ENCODE peak calls at places on chromosomes 6 and 20, in ten cellular contexts. L, E, B, M, X, V, T, Z, C and J are unnamed samples.

GRCh38 chr20:48801197-48801596 is 26.6 kb downstream of the PREX1 start:
- DNase-seq in L (no peak), E (no peak), B (no peak), M (no peak), X (no peak), V (no peak), T (no peak), Z (no peak), C (no peak), J (no peak)

GRCh38 chr6:1482381-1483166 is 93.2 kb downstream of the FOXF2 start:
- DNase-seq in L (no peak), E (no peak), B (no peak), M (no peak), X (no peak), V (no peak), T (no peak), Z (no peak), C (no peak), J (no peak)

GRCh38 chr20:43409041-43409913 is 48.4 kb upstream of the SRSF6 start:
- DNase-seq in L (no peak), E (peak), B (no peak), M (no peak), X (peak), V (peak), T (peak), Z (peak), C (peak), J (no peak)

GRCh38 chr6:5827061-5828037 is 179.4 kb downstream of the NRN1 start:
- DNase-seq in L (no peak), E (no peak), B (no peak), M (no peak), X (no peak), V (no peak), T (no peak), Z (no peak), C (no peak), J (no peak)

GRCh38 chr6:40825085-40825484 is 213.9 kb downstream of the UNC5CL start:
- DNase-seq in L (no peak), E (no peak), B (no peak), M (no peak), X (no peak), V (no peak), T (no peak), Z (no peak), C (no peak), J (no peak)

GRCh38 chr6:8888468-8888867 is 453.1 kb upstream of the SLC35B3 start:
- DNase-seq in L (no peak), E (no peak), B (no peak), M (no peak), X (peak), V (no peak), T (peak), Z (no peak), C (no peak), J (no peak)

GRCh38 chr6:56595490-56596122 is 47.1 kb downstream of the DST start:
- DNase-seq in L (peak), E (no peak), B (no peak), M (no peak), X (peak), V (no peak), T (peak), Z (peak), C (peak), J (peak)

GRCh38 chr6:47277702-47278101 is 32.0 kb downstream of the TNFRSF21 start:
- DNase-seq in L (no peak), E (no peak), B (no peak), M (no peak), X (no peak), V (no peak), T (no peak), Z (no peak), C (no peak), J (no peak)

GRCh38 chr6:112562348-112563220 is 215.5 kb downstream of the RFPL4B start:
- DNase-seq in L (peak), E (no peak), B (no peak), M (no peak), X (no peak), V (no peak), T (peak), Z (no peak), C (peak), J (no peak)

GRCh38 chr6:100730581-100730980 is 150.5 kb downstream of the ASCC3 start:
- DNase-seq in L (no peak), E (no peak), B (no peak), M (no peak), X (no peak), V (no peak), T (peak), Z (no peak), C (no peak), J (no peak)

GRCh38 chr6:36499918-36500317 is 47.4 kb downstream of the STK38 start:
- DNase-seq in L (no peak), E (no peak), B (no peak), M (no peak), X (no peak), V (no peak), T (no peak), Z (no peak), C (peak), J (no peak)

GRCh38 chr20:58366866-58367265 is 22.2 kb upstream of the VAPB start:
- DNase-seq in L (no peak), E (no peak), B (no peak), M (no peak), X (no peak), V (no peak), T (no peak), Z (no peak), C (no peak), J (no peak)

GRCh38 chr6:34194770-34195169 is 41.9 kb upstream of the HMGA1 start:
- DNase-seq in L (no peak), E (no peak), B (no peak), M (no peak), X (peak), V (no peak), T (no peak), Z (no peak), C (no peak), J (no peak)

GRCh38 chr6:41653642-41654432 is 15.6 kb downstream of the MDFI start:
- DNase-seq in L (no peak), E (no peak), B (no peak), M (no peak), X (no peak), V (no peak), T (no peak), Z (no peak), C (no peak), J (no peak)

GRCh38 chr20:37564388-37565133 is 36.9 kb upstream of the BLCAP start:
- DNase-seq in L (peak), E (no peak), B (peak), M (peak), X (peak), V (no peak), T (peak), Z (peak), C (peak), J (no peak)

GRCh38 chr20:35828434-35828833 is 56.6 kb downstream of the PHF20 start:
- DNase-seq in L (no peak), E (no peak), B (peak), M (no peak), X (no peak), V (no peak), T (peak), Z (no peak), C (peak), J (no peak)

GRCh38 chr6:110877154-110877564 is 2.6 kb downstream of the AMD1 start:
- DNase-seq in L (no peak), E (no peak), B (no peak), M (no peak), X (no peak), V (no peak), T (peak), Z (no peak), C (peak), J (no peak)

GRCh38 chr6:69974193-69974592 is 107.8 kb downstream of the COL19A1 start:
- DNase-seq in L (no peak), E (no peak), B (peak), M (no peak), X (no peak), V (peak), T (peak), Z (no peak), C (no peak), J (peak)

GRCh38 chr6:30006170-30007131 is 54.6 kb upstream of the POLR1H start:
- DNase-seq in L (peak), E (no peak), B (peak), M (peak), X (peak), V (no peak), T (peak), Z (peak), C (no peak), J (no peak)

DNA sequence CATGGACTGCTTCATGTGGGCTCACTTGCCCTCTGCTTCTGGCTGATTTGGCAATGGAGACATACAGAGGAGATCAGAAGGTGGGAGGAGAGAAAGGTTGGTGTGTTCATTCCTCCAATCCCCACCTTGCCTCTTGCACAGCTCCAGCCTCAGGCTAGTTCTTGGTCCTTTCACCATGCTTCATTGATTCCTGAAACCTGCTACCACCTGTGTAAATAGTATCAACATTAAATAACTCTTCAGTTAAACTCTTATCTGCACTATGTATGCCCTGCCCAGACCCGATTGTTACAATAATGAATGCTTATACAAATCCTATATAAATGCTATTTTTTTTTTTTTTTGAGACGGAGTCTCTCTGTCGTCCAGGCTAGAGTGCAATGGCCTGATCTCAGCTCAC is 174.5 kb downstream of the CD83 start:
- DNase-seq in L (no peak), E (no peak), B (no peak), M (no peak), X (no peak), V (no peak), T (no peak), Z (peak), C (no peak), J (no peak)
- H3K4me3 ChIP-seq in L (no peak), E (no peak), B (no peak), M (no peak), X (no peak), V (no peak), T (no peak), Z (no peak), C (no peak), J (no peak)

DNA sequence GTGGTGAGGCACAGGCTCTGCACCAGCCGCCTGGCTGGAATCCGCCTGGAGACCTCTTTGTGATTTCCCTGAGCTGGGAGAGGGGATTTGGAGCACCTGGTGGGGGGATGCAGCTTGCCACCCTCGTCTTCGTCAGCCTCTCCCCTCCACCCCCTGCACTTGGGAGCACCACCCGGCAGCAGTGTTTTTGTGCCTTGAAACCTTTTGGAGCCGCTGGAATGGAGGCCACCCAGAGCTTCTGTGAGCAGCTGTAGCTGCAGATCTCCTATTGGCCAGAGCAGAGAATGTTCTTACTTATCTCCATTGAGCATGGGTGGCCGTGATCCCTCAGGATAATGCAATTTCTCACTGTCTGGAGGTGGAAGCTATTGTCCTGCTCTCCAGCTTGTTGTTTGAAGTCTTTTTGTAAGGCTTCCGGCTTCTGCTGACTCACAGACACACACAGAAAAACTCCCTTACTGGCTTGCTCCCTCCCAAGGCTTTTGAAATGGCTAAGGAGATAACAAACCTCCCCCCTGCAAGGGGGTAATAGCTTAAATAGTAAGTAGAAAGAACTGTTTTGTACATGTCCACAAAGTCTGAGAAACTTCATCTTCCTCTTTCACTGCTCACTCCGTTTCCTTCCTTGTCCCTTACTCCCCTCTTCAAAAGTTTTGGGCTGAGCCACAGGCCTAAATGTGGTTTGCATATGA is 271.2 kb downstream of the PRL start:
- DNase-seq in L (peak), E (peak), B (no peak), M (peak), X (peak), V (peak), T (peak), Z (no peak), C (peak), J (peak)
- H3K4me3 ChIP-seq in L (no peak), E (no peak), B (no peak), M (no peak), X (no peak), V (no peak), T (no peak), Z (no peak), C (no peak), J (no peak)

GRCh38 chr6:7136859-7137334 is 29.1 kb downstream of the RREB1 start:
- DNase-seq in L (no peak), E (no peak), B (no peak), M (no peak), X (no peak), V (no peak), T (no peak), Z (no peak), C (no peak), J (no peak)

GRCh38 chr6:7135755-7136154 is 28.0 kb downstream of the RREB1 start:
- DNase-seq in L (no peak), E (no peak), B (no peak), M (no peak), X (no peak), V (no peak), T (no peak), Z (no peak), C (no peak), J (no peak)

GRCh38 chr6:7138111-7138510 is 30.4 kb downstream of the RREB1 start:
- DNase-seq in L (no peak), E (no peak), B (no peak), M (no peak), X (no peak), V (no peak), T (no peak), Z (no peak), C (no peak), J (no peak)

GRCh38 chr6:7138921-7139358 is 31.2 kb downstream of the RREB1 start:
- DNase-seq in L (no peak), E (no peak), B (no peak), M (no peak), X (peak), V (no peak), T (no peak), Z (peak), C (no peak), J (no peak)

GRCh38 chr6:7137335-7138106 is 29.8 kb downstream of the RREB1 start:
- DNase-seq in L (no peak), E (no peak), B (peak), M (peak), X (peak), V (no peak), T (no peak), Z (no peak), C (peak), J (no peak)
- H3K4me3 ChIP-seq in L (no peak), E (peak), B (peak), M (no peak), X (no peak), V (peak), T (peak), Z (no peak), C (no peak), J (no peak)

GRCh38 chr6:167996424-167997199 is 859 bp upstream of the KIF25 start:
- DNase-seq in L (no peak), E (no peak), B (no peak), M (no peak), X (peak), V (no peak), T (no peak), Z (no peak), C (no peak), J (no peak)
- H3K4me3 ChIP-seq in L (no peak), E (no peak), B (no peak), M (no peak), X (peak), V (no peak), T (no peak), Z (no peak), C (no peak), J (no peak)

DNA sequence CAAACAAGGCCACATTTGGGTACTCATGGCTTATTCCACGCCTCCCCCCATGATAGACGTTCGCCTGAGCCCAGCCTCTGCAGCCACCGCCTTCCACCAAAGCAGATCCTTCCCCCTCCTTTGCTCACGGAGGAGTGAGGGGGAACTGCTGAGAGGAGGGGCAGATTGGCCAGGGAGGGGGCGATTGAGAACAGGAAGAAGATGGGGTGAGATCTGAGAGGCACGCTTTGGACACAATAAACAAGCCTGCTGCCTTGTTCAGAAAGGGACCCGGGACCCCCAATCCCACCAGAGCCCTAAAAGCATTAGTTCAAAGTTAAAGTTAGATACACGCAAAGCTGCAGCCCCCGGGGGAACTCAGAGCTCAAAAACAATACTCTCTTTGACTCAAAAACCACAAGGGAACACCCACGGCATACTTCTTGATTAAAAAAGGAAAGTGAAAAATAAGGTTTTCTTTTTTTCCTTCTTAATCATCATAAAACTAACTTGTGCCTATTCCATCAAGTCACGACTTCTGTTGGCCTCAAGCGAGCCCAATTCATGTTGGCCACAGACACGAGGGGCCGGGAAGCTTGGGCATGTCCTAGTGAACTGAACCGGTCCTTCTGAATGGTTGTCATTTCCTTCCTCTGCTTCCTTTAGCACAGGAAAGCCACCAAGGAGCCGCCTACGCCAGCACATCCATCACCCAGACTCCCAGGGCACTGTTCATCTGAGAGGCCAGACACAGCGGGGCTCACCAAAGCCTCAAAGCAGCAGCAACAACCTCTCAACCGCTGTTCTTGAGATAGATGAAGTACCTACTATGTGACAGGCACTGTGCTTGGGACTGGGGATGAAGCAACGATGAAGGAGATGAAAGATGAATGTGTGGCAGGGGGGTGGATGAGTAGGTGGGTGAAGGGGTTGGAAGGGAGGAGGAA is 44.7 kb downstream of the NFATC2 start:
- DNase-seq in L (no peak), E (no peak), B (peak), M (no peak), X (no peak), V (no peak), T (peak), Z (no peak), C (no peak), J (no peak)
- H3K4me3 ChIP-seq in L (no peak), E (no peak), B (no peak), M (no peak), X (no peak), V (no peak), T (no peak), Z (no peak), C (no peak), J (no peak)

DNA sequence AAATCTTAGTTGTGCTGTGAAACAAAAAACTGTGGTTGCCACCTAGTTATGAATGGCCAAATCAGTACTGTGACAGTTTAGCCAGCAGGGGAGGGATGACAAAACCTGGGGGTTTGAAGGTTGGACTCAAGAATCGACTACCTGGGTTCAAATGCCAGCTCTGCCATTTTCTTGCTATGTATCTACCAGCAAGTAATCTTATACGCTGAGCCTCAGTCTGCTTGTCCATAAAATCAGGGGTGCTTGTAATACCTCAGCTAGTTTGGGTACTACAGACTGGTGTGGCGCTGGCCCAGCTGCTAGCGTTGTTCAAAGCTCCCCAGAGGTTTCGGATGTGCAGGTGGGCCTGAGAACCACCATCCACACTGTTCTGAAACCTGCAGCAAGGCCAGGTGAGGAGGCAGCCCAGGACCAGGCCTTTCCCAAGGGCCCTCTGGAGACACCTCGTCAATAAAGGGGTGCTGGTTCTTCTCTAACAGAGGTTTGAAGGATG is 40.4 kb downstream of the TRAM2 start:
- DNase-seq in L (no peak), E (no peak), B (no peak), M (no peak), X (no peak), V (no peak), T (no peak), Z (no peak), C (no peak), J (no peak)
- H3K4me3 ChIP-seq in L (no peak), E (no peak), B (no peak), M (no peak), X (no peak), V (no peak), T (no peak), Z (no peak), C (no peak), J (no peak)

GRCh38 chr6:45560421-45560820 is 182.7 kb upstream of the SUPT3H start:
- DNase-seq in L (no peak), E (no peak), B (no peak), M (no peak), X (no peak), V (no peak), T (no peak), Z (no peak), C (no peak), J (no peak)

GRCh38 chr6:45566882-45567281 is 189.1 kb upstream of the SUPT3H start:
- DNase-seq in L (no peak), E (no peak), B (no peak), M (no peak), X (peak), V (no peak), T (peak), Z (peak), C (peak), J (peak)

GRCh38 chr6:45562171-45562570 is 184.4 kb upstream of the SUPT3H start:
- DNase-seq in L (no peak), E (no peak), B (no peak), M (no peak), X (no peak), V (no peak), T (no peak), Z (no peak), C (no peak), J (no peak)

GRCh38 chr6:45563902-45564301 is 186.2 kb upstream of the SUPT3H start:
- DNase-seq in L (no peak), E (no peak), B (no peak), M (no peak), X (no peak), V (no peak), T (no peak), Z (no peak), C (no peak), J (no peak)

DNA sequence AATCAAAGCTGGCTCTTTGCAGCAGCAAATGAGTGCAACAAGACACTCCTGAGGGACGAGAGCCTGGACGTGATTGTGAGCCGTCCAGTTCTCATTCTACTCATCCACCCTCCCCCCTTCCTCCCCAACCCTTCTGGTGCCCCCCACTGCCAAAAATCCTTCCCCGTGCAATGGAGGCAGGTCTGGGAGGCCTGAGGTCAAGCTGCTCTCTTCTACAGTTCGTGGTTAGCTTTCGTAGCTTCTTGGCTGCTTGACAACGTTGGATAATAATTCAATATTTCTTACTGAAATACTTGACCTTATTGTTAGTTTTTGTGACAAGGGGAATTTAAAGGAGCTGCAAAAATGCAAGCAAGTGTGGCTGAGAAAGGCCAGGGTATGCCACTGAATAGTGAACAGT is 185.4 kb upstream of the SUPT3H start:
- DNase-seq in L (no peak), E (no peak), B (no peak), M (no peak), X (no peak), V (no peak), T (no peak), Z (no peak), C (peak), J (no peak)
- H3K4me3 ChIP-seq in L (no peak), E (no peak), B (no peak), M (no peak), X (no peak), V (no peak), T (no peak), Z (no peak), C (no peak), J (no peak)